ENCODE peak calls at places on chromosomes 2 and 18, in five cellular contexts. M is H9, D is AG04450, I is HCT116, U is neuronal stem cell. K is an unnamed sample.

GRCh38 chr18:62152844-62153243 is 34.0 kb downstream of the PIGN start:
- DNase-seq in M (no peak), D (no peak), I (no peak), U (no peak), K (no peak)

GRCh38 chr18:30588673-30589164 is 453.8 kb downstream of the DSC3 start:
- DNase-seq in M (no peak), D (no peak), I (no peak), U (no peak), K (no peak)

GRCh38 chr2:239646184-239646583 is 245.4 kb upstream of the HDAC4 start:
- DNase-seq in M (no peak), D (no peak), I (no peak), U (no peak), K (no peak)

GRCh38 chr2:180063494-180063893 is 56.4 kb upstream of the CWC22 start:
- DNase-seq in M (no peak), D (no peak), I (no peak), U (no peak), K (no peak)

GRCh38 chr2:10343191-10343590 is 40.5 kb downstream of the HPCAL1 start:
- DNase-seq in M (no peak), D (no peak), I (no peak), U (no peak), K (no peak)

GRCh38 chr2:232142049-232142448 is 180.5 kb downstream of the DIS3L2 start:
- DNase-seq in M (peak; percentile 52), D (no peak), I (peak; percentile 12), U (peak; percentile 21), K (no peak)

GRCh38 chr2:150872919-150873772 is 385.7 kb upstream of the RND3 start:
- DNase-seq in M (peak; percentile 52), D (peak; percentile 41), I (no peak), U (no peak), K (no peak)

GRCh38 chr2:196331143-196331542 is 159.8 kb upstream of the STK17B start:
- DNase-seq in M (no peak), D (peak; percentile 44), I (no peak), U (no peak), K (no peak)

GRCh38 chr2:84865181-84865783 is 15.6 kb downstream of the TRABD2A start:
- DNase-seq in M (no peak), D (no peak), I (no peak), U (no peak), K (no peak)

GRCh38 chr2:17593841-17594482 is 53.5 kb downstream of the VSNL1 start:
- DNase-seq in M (no peak), D (no peak), I (no peak), U (no peak), K (no peak)

GRCh38 chr2:7567646-7568045 is 650.4 kb downstream of the RNF144A start:
- DNase-seq in M (peak; percentile 41), D (no peak), I (no peak), U (no peak), K (no peak)

GRCh38 chr2:28363676-28364075 is 29.0 kb upstream of the FOSL2 start:
- DNase-seq in M (no peak), D (no peak), I (no peak), U (no peak), K (no peak)

GRCh38 chr2:17195016-17195415 is 323.2 kb downstream of the RAD51AP2 start:
- DNase-seq in M (no peak), D (no peak), I (no peak), U (no peak), K (no peak)

GRCh38 chr2:72367530-72368225 is 220.0 kb upstream of the CYP26B1 start:
- DNase-seq in M (peak; percentile 52), D (peak; percentile 67), I (peak; percentile 82), U (no peak), K (peak; percentile 99)

GRCh38 chr2:209472386-209472832 is 48.6 kb downstream of the MAP2 start:
- DNase-seq in M (no peak), D (no peak), I (no peak), U (no peak), K (peak; percentile 16)

GRCh38 chr2:41329075-41329474 is 718.7 kb upstream of the PKDCC start:
- DNase-seq in M (no peak), D (no peak), I (no peak), U (no peak), K (no peak)

GRCh38 chr18:60987963-60988362 is 345.3 kb upstream of the CDH20 start:
- DNase-seq in M (no peak), D (no peak), I (no peak), U (no peak), K (no peak)

GRCh38 chr2:43105586-43106562 is 120.5 kb downstream of the ZFP36L2 start:
- DNase-seq in M (no peak), D (peak; percentile 59), I (peak; percentile 4), U (no peak), K (no peak)

GRCh38 chr2:97740590-97741182 is 27.3 kb downstream of the ZAP70 start:
- DNase-seq in M (peak; percentile 80), D (no peak), I (peak; percentile 29), U (peak; percentile 37), K (no peak)

GRCh38 chr2:69518836-69519235 is 81.6 kb upstream of the NFU1 start:
- DNase-seq in M (peak; percentile 94), D (no peak), I (no peak), U (no peak), K (peak; percentile 98)

GRCh38 chr2:237624565-237624964 is 2.8 kb upstream of the LRRFIP1 start:
- DNase-seq in M (peak; percentile 19), D (no peak), I (no peak), U (no peak), K (no peak)

GRCh38 chr2:234502285-234502918 is 5.5 kb upstream of the ARL4C start:
- DNase-seq in M (no peak), D (peak; percentile 60), I (peak; percentile 66), U (no peak), K (no peak)

GRCh38 chr2:62195421-62196277 is at the start of gene B3GNT2:
- DNase-seq in M (peak; percentile 80), D (no peak), I (peak; percentile 19), U (peak; percentile 79), K (no peak)

GRCh38 chr2:239381709-239382134 is 19.1 kb downstream of the HDAC4 start:
- DNase-seq in M (no peak), D (no peak), I (no peak), U (no peak), K (no peak)

GRCh38 chr2:101790856-101791255 is 93.3 kb downstream of the MAP4K4 start:
- DNase-seq in M (no peak), D (peak; percentile 37), I (no peak), U (no peak), K (no peak)

GRCh38 chr2:57760448-57760847 is 286.2 kb upstream of the VRK2 start:
- DNase-seq in M (no peak), D (no peak), I (no peak), U (no peak), K (no peak)

GRCh38 chr2:222738759-222739292 is 67.4 kb downstream of the MOGAT1 start:
- DNase-seq in M (no peak), D (no peak), I (no peak), U (no peak), K (no peak)

GRCh38 chr2:37061770-37062169 is 22.4 kb downstream of the HEATR5B start:
- DNase-seq in M (no peak), D (no peak), I (no peak), U (no peak), K (no peak)
- H3K27ac ChIP-seq in M (no peak overlapping the region), D (no peak overlapping the region), I (no peak overlapping the region), U (no peak overlapping the region), K (no peak overlapping the region)

GRCh38 chr18:74791501-74792188 is 194.0 kb downstream of the ZNF407 start:
- DNase-seq in M (no peak), D (no peak), I (no peak), U (no peak), K (no peak)

GRCh38 chr18:74796928-74797576 is 199.4 kb downstream of the ZNF407 start:
- DNase-seq in M (no peak), D (peak; percentile 24), I (peak; percentile 8), U (no peak), K (no peak)

GRCh38 chr18:74795766-74796165 is 198.1 kb downstream of the ZNF407 start:
- DNase-seq in M (no peak), D (no peak), I (no peak), U (no peak), K (no peak)

GRCh38 chr18:74790451-74790850 is 192.8 kb downstream of the ZNF407 start:
- DNase-seq in M (no peak), D (no peak), I (no peak), U (no peak), K (no peak)

DNA sequence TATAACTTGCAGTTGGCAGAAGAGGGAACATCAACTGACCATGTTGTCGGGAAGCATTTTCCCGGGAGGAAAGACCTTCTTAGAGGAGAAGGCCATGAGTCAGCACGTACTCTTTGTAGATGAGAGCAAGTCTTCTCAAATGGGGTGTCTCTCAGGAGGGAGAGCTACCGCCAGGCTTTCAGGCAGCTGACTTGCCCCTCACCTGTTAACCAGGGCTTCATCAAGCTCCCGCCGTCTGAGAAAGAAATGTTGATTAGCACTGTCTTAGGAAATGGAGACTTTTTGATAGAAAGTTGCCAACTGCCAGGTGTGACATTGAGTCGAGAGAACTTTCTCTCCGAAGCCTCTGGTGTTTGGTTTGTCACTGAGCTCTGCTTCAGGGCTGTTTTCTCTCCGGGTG is 196.1 kb downstream of the ZNF407 start:
- DNase-seq in M (no peak), D (no peak), I (no peak), U (no peak), K (no peak)
- H3K27ac ChIP-seq in M (no peak overlapping the region), D (no peak overlapping the region), I (no peak overlapping the region), U (no peak overlapping the region), K (no peak overlapping the region)

GRCh38 chr2:206423147-206423546 is 20.2 kb upstream of the ADAM23 start:
- DNase-seq in M (peak; percentile 54), D (no peak), I (peak; percentile 36), U (no peak), K (no peak)

GRCh38 chr2:206422493-206422892 is 20.8 kb upstream of the ADAM23 start:
- DNase-seq in M (no peak), D (no peak), I (no peak), U (no peak), K (no peak)

GRCh38 chr2:206418968-206419367 is 24.4 kb upstream of the ADAM23 start:
- DNase-seq in M (no peak), D (no peak), I (no peak), U (no peak), K (peak; percentile 24)

GRCh38 chr2:206428783-206429182 is 14.5 kb upstream of the ADAM23 start:
- DNase-seq in M (no peak), D (no peak), I (no peak), U (no peak), K (no peak)

GRCh38 chr2:206424134-206424533 is 19.2 kb upstream of the ADAM23 start:
- DNase-seq in M (no peak), D (no peak), I (no peak), U (no peak), K (no peak)
- H3K27ac ChIP-seq in M (no peak overlapping the region), D (no peak overlapping the region), I (no peak overlapping the region), U (no peak overlapping the region), K (no peak overlapping the region)

DNA sequence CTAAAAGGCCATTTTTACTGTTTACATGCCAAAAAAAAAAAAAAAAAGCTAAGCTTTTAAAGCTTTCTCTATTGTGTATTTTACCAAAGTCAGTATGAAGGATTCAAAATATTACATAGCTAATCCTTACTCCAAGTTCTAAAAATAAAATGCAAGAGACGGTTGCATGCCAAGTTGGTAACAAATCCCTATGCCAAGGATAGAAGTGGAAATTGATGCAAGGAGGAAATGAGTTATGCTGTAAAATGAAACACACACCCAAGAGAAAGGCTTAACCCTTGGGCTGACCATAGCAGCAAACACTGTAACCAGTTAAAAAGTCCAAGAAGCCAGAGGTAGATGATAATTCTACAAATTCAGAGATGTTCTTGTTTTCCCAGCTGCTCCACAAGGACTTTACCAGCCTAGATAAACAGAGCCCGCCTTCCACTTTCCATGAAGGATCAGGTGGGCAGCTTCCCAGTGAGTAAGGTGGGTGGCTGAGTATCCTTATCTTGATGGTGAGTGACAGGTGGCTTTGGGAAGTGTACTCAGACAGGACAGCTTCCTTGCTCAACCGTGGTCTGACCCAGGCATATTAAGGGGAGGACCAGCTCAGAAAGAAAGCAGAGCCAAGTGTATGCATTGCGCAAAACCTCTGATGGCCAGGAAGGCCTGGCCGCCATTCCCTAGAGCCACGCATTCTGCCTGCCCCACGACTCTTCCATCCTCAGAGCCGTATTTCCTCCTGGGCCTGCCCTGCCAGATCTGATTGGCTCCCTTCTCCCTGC is 34.4 kb downstream of the ATP8B1 start:
- DNase-seq in M (no peak), D (no peak), I (no peak), U (no peak), K (no peak)
- H3K27ac ChIP-seq in M (no peak overlapping the region), D (peak overlapping the region; percentile 58), I (no peak overlapping the region), U (no peak overlapping the region), K (no peak overlapping the region)